ENCODE peak calls at places on chromosomes 12 and 14, in eight cellular contexts. O, G, R, I, E, W, A and U are unnamed samples.

GRCh38 chr12:95590775-95591174 is 39.5 kb upstream of the USP44 start:
- DNase-seq in O (no peak), G (no peak), R (no peak), I (no peak), E (no peak), W (no peak), A (no peak), U (no peak)

GRCh38 chr14:68607081-68607851 is 185.6 kb downstream of the ZFP36L1 start:
- DNase-seq in O (peak; percentile 73), G (no peak), R (peak; percentile 67), I (no peak), E (peak; percentile 89), W (no peak), A (no peak), U (no peak)

GRCh38 chr14:105894978-105895881 is 368.8 kb downstream of the TMEM121 start:
- DNase-seq in O (peak; percentile 1), G (peak; percentile 40), R (no peak), I (no peak), E (no peak), W (peak; percentile 47), A (no peak), U (no peak)

GRCh38 chr12:2111816-2112215 is 59.0 kb downstream of the CACNA1C start:
- DNase-seq in O (no peak), G (peak; percentile 40), R (no peak), I (no peak), E (no peak), W (no peak), A (no peak), U (no peak)

GRCh38 chr14:89466460-89466859 is 49.4 kb upstream of the FOXN3 start:
- DNase-seq in O (no peak), G (no peak), R (no peak), I (no peak), E (peak; percentile 94), W (no peak), A (no peak), U (no peak)

GRCh38 chr12:851913-852312 is 97.6 kb downstream of the RAD52 start:
- DNase-seq in O (no peak), G (no peak), R (no peak), I (no peak), E (peak; percentile 62), W (no peak), A (peak; percentile 87), U (no peak)

GRCh38 chr12:53227341-53227740 is 4.7 kb downstream of the RARG start:
- DNase-seq in O (no peak), G (no peak), R (no peak), I (no peak), E (no peak), W (no peak), A (no peak), U (no peak)

GRCh38 chr12:47190271-47190750 is 110.6 kb upstream of the AMIGO2 start:
- DNase-seq in O (no peak), G (no peak), R (no peak), I (no peak), E (peak; percentile 35), W (no peak), A (no peak), U (peak; percentile 91)

GRCh38 chr12:45292486-45293195 is 76.7 kb downstream of the ANO6 start:
- DNase-seq in O (peak; percentile 39), G (no peak), R (no peak), I (no peak), E (no peak), W (peak; percentile 58), A (peak; percentile 42), U (no peak)

GRCh38 chr14:69345402-69345801 is 52.7 kb downstream of the ERH start:
- DNase-seq in O (no peak), G (no peak), R (no peak), I (no peak), E (no peak), W (no peak), A (no peak), U (no peak)

GRCh38 chr12:104201238-104202001 is 14.2 kb upstream of the TXNRD1 start:
- DNase-seq in O (peak; percentile 34), G (no peak), R (peak; percentile 44), I (peak; percentile 57), E (peak; percentile 83), W (no peak), A (peak; percentile 72), U (no peak)

GRCh38 chr14:62604524-62604923 is 440.7 kb downstream of the KCNH5 start:
- DNase-seq in O (no peak), G (no peak), R (no peak), I (no peak), E (no peak), W (no peak), A (no peak), U (no peak)

GRCh38 chr14:74257078-74257987 is 18.1 kb downstream of the VSX2 start:
- DNase-seq in O (peak; percentile 36), G (peak; percentile 71), R (peak; percentile 40), I (peak; percentile 41), E (peak; percentile 57), W (no peak), A (peak; percentile 16), U (no peak)

GRCh38 chr12:50363141-50363540 is 33.3 kb downstream of the FAM186A start:
- DNase-seq in O (no peak), G (no peak), R (no peak), I (no peak), E (no peak), W (no peak), A (no peak), U (no peak)

GRCh38 chr12:54504550-54504949 is 7.0 kb downstream of the NCKAP1L start:
- DNase-seq in O (no peak), G (no peak), R (no peak), I (no peak), E (no peak), W (no peak), A (no peak), U (no peak)

GRCh38 chr12:89768586-89769482 is 60.2 kb upstream of the ATP2B1 start:
- DNase-seq in O (no peak), G (no peak), R (no peak), I (no peak), E (peak; percentile 99), W (no peak), A (peak; percentile 99), U (peak; percentile 99)

GRCh38 chr12:128043317-128043716 is 223.7 kb upstream of the TMEM132C start:
- DNase-seq in O (no peak), G (no peak), R (no peak), I (no peak), E (no peak), W (no peak), A (no peak), U (no peak)

GRCh38 chr12:54984602-54985376 is at the start of gene TESPA1:
- DNase-seq in O (peak; percentile 57), G (peak; percentile 52), R (peak; percentile 59), I (peak; percentile 39), E (peak; percentile 76), W (no peak), A (peak; percentile 5), U (no peak)

GRCh38 chr12:24854017-24854416 is 94.9 kb downstream of the BCAT1 start:
- DNase-seq in O (no peak), G (no peak), R (no peak), I (no peak), E (no peak), W (no peak), A (no peak), U (no peak)

GRCh38 chr12:119425623-119426022 is 91.1 kb downstream of the CCDC60 start:
- DNase-seq in O (no peak), G (no peak), R (no peak), I (no peak), E (no peak), W (no peak), A (no peak), U (no peak)

DNA sequence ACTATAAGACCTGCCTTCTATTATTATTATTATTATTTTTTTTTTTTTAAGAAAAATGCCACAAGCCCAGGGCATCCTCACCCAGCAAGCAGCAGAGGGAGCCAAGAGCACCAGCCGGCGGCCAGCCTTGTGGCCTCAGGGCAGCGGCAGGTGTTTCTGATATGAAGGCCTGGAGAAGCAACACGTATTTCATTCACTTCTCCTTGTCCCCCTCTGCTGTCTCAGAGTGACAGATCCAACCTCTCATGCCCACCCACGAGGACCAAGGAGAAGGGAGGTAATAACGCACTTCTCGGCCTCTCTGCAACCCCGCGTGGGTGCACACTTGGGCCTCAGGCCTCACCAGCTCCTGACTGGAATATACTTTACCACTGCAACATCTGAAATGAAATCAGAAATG is 25.4 kb downstream of the CDC42BPB start:
- DNase-seq in O (no peak), G (peak; percentile 59), R (peak; percentile 55), I (no peak), E (no peak), W (peak; percentile 17), A (no peak), U (no peak)
- TF ChIP-seq CTCF in O (no peak), G (peak; percentile 23), R (no peak), I (no peak), E (no peak), W (no peak), A (peak; percentile 9), U (peak; percentile 49)

DNA sequence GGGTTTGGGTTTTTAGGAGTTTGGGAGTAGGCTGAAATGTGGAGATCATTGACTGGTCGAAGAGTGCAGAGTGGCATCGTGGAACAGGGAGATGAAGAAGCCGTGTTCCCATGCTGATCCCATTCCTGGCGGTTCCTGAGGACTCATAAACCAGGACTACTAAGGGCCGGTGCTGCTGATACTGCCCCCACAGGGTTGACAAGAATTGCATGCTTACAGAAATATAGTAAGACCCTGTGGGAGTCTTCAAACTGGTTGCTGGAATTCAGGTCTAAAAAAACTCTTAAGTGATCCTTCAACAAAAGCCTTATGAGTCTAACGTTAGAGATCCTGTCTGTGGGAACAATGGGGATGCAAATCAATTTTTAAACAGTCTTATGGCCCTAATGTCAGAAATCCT is 64.0 kb upstream of the ARHGAP5 start:
- DNase-seq in O (no peak), G (no peak), R (no peak), I (no peak), E (no peak), W (no peak), A (no peak), U (no peak)
- TF ChIP-seq CTCF in O (no peak), G (no peak), R (no peak), I (no peak), E (no peak), W (no peak), A (peak; percentile 7), U (peak; percentile 18)

GRCh38 chr12:110403975-110404675 is 617 bp upstream of the ANAPC7 start:
- DNase-seq in O (peak; percentile 78), G (peak; percentile 77), R (peak; percentile 79), I (peak; percentile 70), E (peak; percentile 88), W (peak; percentile 64), A (peak; percentile 56), U (peak; percentile 34)

GRCh38 chr12:110403146-110403974 is at the start of gene ANAPC7:
- DNase-seq in O (peak; percentile 89), G (peak; percentile 94), R (peak; percentile 93), I (peak; percentile 94), E (peak; percentile 96), W (peak; percentile 90), A (peak; percentile 88), U (peak; percentile 82)
- TF ChIP-seq CTCF in O (no peak), G (peak; percentile 9), R (no peak), I (no peak), E (peak; percentile 7), W (no peak), A (no peak), U (peak; percentile 29)

DNA sequence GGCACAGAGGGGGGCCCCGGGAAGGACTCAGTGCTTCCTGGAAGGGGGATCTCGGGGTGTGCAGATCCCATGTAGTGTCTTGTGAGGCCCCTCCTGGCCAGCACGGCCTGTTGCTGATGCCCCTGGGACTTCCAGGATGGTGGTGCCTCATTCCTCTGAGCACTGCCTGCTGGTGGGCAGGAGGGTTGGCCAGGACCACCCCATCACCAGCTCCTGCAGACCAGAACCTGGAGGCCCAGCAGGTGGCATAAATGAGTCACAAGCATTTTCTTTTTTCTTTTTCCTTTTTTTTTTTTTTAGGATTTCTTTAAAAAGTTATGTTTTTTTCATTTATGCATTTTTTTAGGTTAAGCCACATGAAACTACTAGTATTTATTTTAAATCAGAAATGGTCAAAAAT is 8.0 kb downstream of the MMP17 start:
- DNase-seq in O (no peak), G (peak; percentile 30), R (no peak), I (no peak), E (peak; percentile 60), W (no peak), A (no peak), U (no peak)
- TF ChIP-seq CTCF in O (no peak), G (no peak), R (no peak), I (no peak), E (peak; percentile 41), W (no peak), A (peak; percentile 37), U (peak; percentile 46)